ENCODE peak calls at places on chromosomes 7 and 10, in four cellular contexts. One of them, this sample, is unnamed.

GRCh38 chr10:38050212-38050611 is 39.7 kb downstream of the ZNF33A start:
- DNase-seq in glutamatergic neuron: no peak
- DNase-seq in effector memory CD4-positive, alpha-beta T cell: no peak
- DNase-seq in A549: no peak
- DNase-seq in this sample: no peak

GRCh38 chr10:77458986-77459590 is 178.5 kb downstream of the KCNMA1 start:
- DNase-seq in glutamatergic neuron: no peak
- DNase-seq in effector memory CD4-positive, alpha-beta T cell: no peak
- DNase-seq in A549: no peak
- DNase-seq in this sample: no peak

GRCh38 chr7:84040365-84040764 is 154.2 kb downstream of the SEMA3A start:
- DNase-seq in glutamatergic neuron: no peak
- DNase-seq in effector memory CD4-positive, alpha-beta T cell: no peak
- DNase-seq in A549: no peak
- DNase-seq in this sample: no peak

GRCh38 chr10:75202321-75203096 is 8.1 kb upstream of the VDAC2 start:
- DNase-seq in glutamatergic neuron: no peak
- DNase-seq in effector memory CD4-positive, alpha-beta T cell: no peak
- DNase-seq in A549: peak; percentile 81
- DNase-seq in this sample: peak; percentile 74

GRCh38 chr10:47036771-47037170 is 125.5 kb downstream of the PTPN20 start:
- DNase-seq in glutamatergic neuron: no peak
- DNase-seq in effector memory CD4-positive, alpha-beta T cell: no peak
- DNase-seq in A549: no peak
- DNase-seq in this sample: no peak

GRCh38 chr7:116776046-116776445 is 86.3 kb upstream of the CAPZA2 start:
- DNase-seq in glutamatergic neuron: no peak
- DNase-seq in effector memory CD4-positive, alpha-beta T cell: no peak
- DNase-seq in A549: no peak
- DNase-seq in this sample: no peak

GRCh38 chr7:152103691-152104090 is 78.2 kb downstream of the GALNT11 start:
- DNase-seq in glutamatergic neuron: no peak
- DNase-seq in effector memory CD4-positive, alpha-beta T cell: no peak
- DNase-seq in A549: no peak
- DNase-seq in this sample: no peak

GRCh38 chr10:75043256-75044121 is 68.0 kb upstream of the SAMD8 start:
- DNase-seq in glutamatergic neuron: peak; percentile 30
- DNase-seq in effector memory CD4-positive, alpha-beta T cell: peak; percentile 16
- DNase-seq in A549: no peak
- DNase-seq in this sample: no peak

GRCh38 chr10:31678139-31678536 is 250.5 kb downstream of the ARHGAP12 start:
- DNase-seq in glutamatergic neuron: no peak
- DNase-seq in effector memory CD4-positive, alpha-beta T cell: no peak
- DNase-seq in A549: no peak
- DNase-seq in this sample: no peak

GRCh38 chr10:31515819-31516402 is 196.9 kb downstream of the ZEB1 start:
- DNase-seq in glutamatergic neuron: no peak
- DNase-seq in effector memory CD4-positive, alpha-beta T cell: no peak
- DNase-seq in A549: no peak
- DNase-seq in this sample: no peak

GRCh38 chr10:101161494-101162299 is 30.6 kb downstream of the TLX1 start:
- DNase-seq in glutamatergic neuron: peak; percentile 71
- DNase-seq in effector memory CD4-positive, alpha-beta T cell: peak; percentile 38
- DNase-seq in A549: peak; percentile 80
- DNase-seq in this sample: peak; percentile 75